ENCODE peak calls at places on chromosomes 6 and 20, in five cellular contexts. D is psoas muscle, Y is Peyer's patch, Q is pancreas, B is A673. T is an unnamed sample.
A peak's percentile ranks its signal among the peaks of the same experiment; 100 is the strongest.

GRCh38 chr20:62676976-62677375 is 31.7 kb upstream of the NTSR1 start:
- DNase-seq in B (no peak), Y (no peak), Q (no peak), D (no peak), T (no peak)

GRCh38 chr6:125232466-125232865 is 69.3 kb downstream of the HDDC2 start:
- DNase-seq in Q (no peak), Y (no peak), B (no peak), D (no peak), T (no peak)

GRCh38 chr6:140058846-140059245 is 684.4 kb upstream of the CITED2 start:
- DNase-seq in Q (no peak), B (no peak), D (no peak), Y (no peak), T (no peak)

GRCh38 chr6:107936162-107936909 is 21.7 kb downstream of the SEC63 start:
- DNase-seq in B (peak; percentile 52), Y (no peak), D (no peak), Q (no peak), T (no peak)

GRCh38 chr20:22504829-22505377 is 79.5 kb downstream of the FOXA2 start:
- DNase-seq in D (no peak), Y (no peak), B (no peak), Q (no peak), T (no peak)

GRCh38 chr6:7544597-7544996 is 3.1 kb downstream of the DSP start:
- DNase-seq in Y (no peak), B (no peak), D (no peak), Q (no peak), T (no peak)

GRCh38 chr6:54737247-54737646 is 109.3 kb upstream of the FAM83B start:
- DNase-seq in Q (no peak), D (no peak), B (peak; percentile 35), Y (peak; percentile 46), T (no peak)

GRCh38 chr6:150987371-150987828 is 121.9 kb downstream of the MTHFD1L start:
- DNase-seq in Q (no peak), D (no peak), B (no peak), Y (no peak), T (no peak)

GRCh38 chr20:45347936-45348809 is at the start of gene SDC4:
- DNase-seq in Y (peak; percentile 81), Q (peak; percentile 90), B (peak; percentile 64), D (peak; percentile 79), T (no peak)

GRCh38 chr6:46993846-46994245 is 48.3 kb downstream of the ADGRF1 start:
- DNase-seq in Q (no peak), D (no peak), B (no peak), Y (no peak), T (peak; percentile 85)

GRCh38 chr6:149922642-149923326 is at the start of gene RAET1G:
- DNase-seq in B (peak; percentile 94), D (peak; percentile 90), Q (peak; percentile 91), Y (peak; percentile 91), T (peak; percentile 46)

GRCh38 chr20:9615766-9616454 is 101.5 kb downstream of the LAMP5 start:
- DNase-seq in B (no peak), Q (no peak), Y (no peak), D (no peak), T (no peak)

GRCh38 chr20:47468290-47469050 is 33.2 kb upstream of the NCOA3 start:
- DNase-seq in Q (no peak), B (no peak), Y (peak; percentile 71), D (no peak), T (no peak)

GRCh38 chr6:1542335-1542734 is 67.4 kb upstream of the FOXC1 start:
- DNase-seq in D (no peak), B (no peak), Q (no peak), Y (no peak), T (no peak)

GRCh38 chr6:22147469-22147815 is 149.4 kb downstream of the PRL start:
- DNase-seq in B (no peak), Y (no peak), Q (no peak), D (no peak), T (no peak)
- H3K4me3 ChIP-seq in B (no peak overlapping the region), Y (no peak overlapping the region), Q (no peak overlapping the region), D (peak overlapping the region; percentile 66), T (peak overlapping the region; percentile 56)

GRCh38 chr20:24781061-24781980 is 167.7 kb upstream of the CST7 start:
- DNase-seq in D (no peak), B (peak; percentile 79), Y (peak; percentile 44), Q (peak; percentile 41), T (no peak)

GRCh38 chr20:24783631-24784492 is 165.2 kb upstream of the CST7 start:
- DNase-seq in B (no peak), Q (peak; percentile 15), Y (no peak), D (no peak), T (no peak)

GRCh38 chr20:24784607-24785006 is 164.5 kb upstream of the CST7 start:
- DNase-seq in Y (no peak), B (no peak), D (no peak), Q (peak; percentile 4), T (no peak)

GRCh38 chr20:24782221-24782620 is 166.8 kb upstream of the CST7 start:
- DNase-seq in Q (peak; percentile 1), D (no peak), Y (no peak), B (no peak), T (no peak)

GRCh38 chr20:24782801-24783630 is 166.1 kb upstream of the CST7 start:
- DNase-seq in B (no peak), D (no peak), Q (peak; percentile 34), Y (no peak), T (no peak)
- TF ChIP-seq CTCF in B (peak; percentile 20), D (no peak), Q (no peak), Y (no peak), T (peak; percentile 28)

GRCh38 chr20:51696304-51697118 is 71.7 kb downstream of the ATP9A start:
- DNase-seq in D (no peak), Q (no peak), Y (no peak), B (peak; percentile 89), T (no peak)
- H3K4me3 ChIP-seq in D (no peak overlapping the region), Q (no peak overlapping the region), Y (no peak overlapping the region), B (peak overlapping the region; percentile 40), T (no peak overlapping the region)

DNA sequence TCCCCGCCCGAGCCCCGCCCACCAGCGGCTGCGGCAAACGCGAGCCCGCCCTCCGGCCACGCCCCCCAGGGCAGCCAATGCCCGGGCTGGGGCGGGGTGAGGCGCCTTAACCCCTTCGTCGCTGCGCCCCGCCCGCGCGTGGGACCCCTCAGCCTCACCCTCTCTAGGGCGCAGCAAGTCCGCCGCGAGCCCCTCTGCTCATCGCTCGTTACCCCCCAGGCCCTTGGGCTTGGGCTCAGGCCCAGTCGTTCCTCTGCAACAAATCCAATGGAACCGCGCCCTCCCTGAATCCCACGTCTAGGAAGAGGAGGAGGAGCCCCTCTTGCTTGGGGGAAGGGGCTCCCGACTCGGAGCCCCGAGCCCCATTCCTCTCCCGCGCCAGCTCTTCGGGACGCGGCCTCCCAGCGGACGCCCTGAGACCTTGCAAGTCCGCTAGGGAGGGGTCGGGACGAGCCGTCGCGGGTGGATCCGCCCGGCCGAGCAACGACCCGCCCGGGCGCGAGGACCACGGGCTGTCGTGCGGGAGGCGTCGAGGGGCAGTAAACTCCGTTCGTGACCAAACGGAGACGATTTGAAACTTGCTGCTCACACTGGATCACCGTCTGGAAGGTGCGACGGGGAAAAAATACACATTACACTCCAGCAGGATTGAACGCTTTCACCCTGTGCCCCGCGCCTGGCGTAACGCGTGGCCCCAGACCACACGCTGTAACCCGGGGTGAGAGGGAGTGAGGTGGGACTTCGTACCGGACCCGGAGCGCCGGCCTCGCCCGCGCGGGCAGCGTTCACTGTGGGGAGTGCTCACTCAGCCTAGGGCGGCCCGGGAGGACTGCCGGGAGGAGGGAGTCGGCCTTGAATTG is 463 bp upstream of the LZTS3 start:
- DNase-seq in B (peak; percentile 95), D (peak; percentile 91), Q (peak; percentile 95), Y (peak; percentile 95), T (no peak)
- TF ChIP-seq CTCF in B (peak; percentile 9), D (peak; percentile 32), Q (no peak), Y (peak; percentile 33), T (peak; percentile 25)

GRCh38 chr6:141326925-141327324 is 805.8 kb upstream of the GJE1 start:
- DNase-seq in D (no peak), Q (no peak), B (no peak), Y (no peak), T (no peak)

GRCh38 chr6:141321486-141322347 is 811.0 kb upstream of the GJE1 start:
- DNase-seq in Y (no peak), B (peak; percentile 75), D (no peak), Q (no peak), T (no peak)

GRCh38 chr6:141326426-141326825 is 806.3 kb upstream of the GJE1 start:
- DNase-seq in B (peak; percentile 79), D (peak; percentile 6), Q (no peak), Y (no peak), T (peak; percentile 99)
- H3K4me3 ChIP-seq in B (peak overlapping the region; percentile 25), D (peak overlapping the region; percentile 28), Q (no peak overlapping the region), Y (no peak overlapping the region), T (no peak overlapping the region)

T was measured in epithelial cell of proximal tubule.